ENCODE peak calls at places on chromosomes 13 and 19, in five cellular contexts. W is GM12865, B is SK-N-SH, Q is fibroblast of pulmonary artery, C is fibroblast of mammary gland. J is an unnamed sample.

GRCh38 chr13:31767175-31767900 is 28.0 kb downstream of the RXFP2 start:
- DNase-seq in Q (peak; percentile 88), W (no peak), C (peak; percentile 98), B (no peak), J (peak; percentile 39)

GRCh38 chr19:53294786-53295441 is 27.4 kb upstream of the VN1R4 start:
- DNase-seq in C (peak; percentile 19), Q (no peak), B (no peak), W (no peak), J (no peak)

GRCh38 chr19:14502334-14503092 is 6.6 kb upstream of the GIPC1 start:
- DNase-seq in C (no peak), Q (peak; percentile 43), B (no peak), W (no peak), J (peak; percentile 53)

GRCh38 chr19:12636631-12637030 is 25.9 kb downstream of the ZNF791 start:
- DNase-seq in C (no peak), W (no peak), Q (no peak), B (no peak), J (no peak)

GRCh38 chr19:15331419-15332310 is 674 bp downstream of the BRD4 start:
- DNase-seq in W (peak; percentile 67), B (peak; percentile 88), C (peak; percentile 39), Q (peak; percentile 54), J (peak; percentile 39)

GRCh38 chr13:44112700-44113329 is 233.1 kb downstream of the LACC1 start:
- DNase-seq in W (no peak), B (no peak), Q (no peak), C (no peak), J (no peak)

GRCh38 chr19:3225677-3226093 is 1.2 kb downstream of the CELF5 start:
- DNase-seq in B (peak; percentile 56), Q (no peak), W (no peak), C (no peak), J (no peak)

GRCh38 chr13:42155251-42155650 is 106.8 kb downstream of the DGKH start:
- DNase-seq in W (no peak), C (no peak), B (no peak), Q (no peak), J (no peak)

GRCh38 chr19:50568321-50569022 is at the start of gene LRRC4B:
- DNase-seq in B (peak; percentile 93), W (no peak), C (no peak), Q (peak; percentile 15), J (no peak)

GRCh38 chr13:27270594-27271520 is at the start of gene RASL11A:
- DNase-seq in Q (peak; percentile 88), B (peak; percentile 92), W (peak; percentile 80), C (peak; percentile 78), J (peak; percentile 94)

GRCh38 chr13:111198979-111199378 is 83.9 kb downstream of the ARHGEF7 start:
- DNase-seq in Q (no peak), C (no peak), W (no peak), B (no peak), J (no peak)

GRCh38 chr13:98653471-98653985 is 76.6 kb upstream of the STK24 start:
- DNase-seq in C (peak; percentile 73), B (peak; percentile 84), W (peak; percentile 83), Q (peak; percentile 79), J (peak; percentile 86)

GRCh38 chr13:110015253-110015652 is 228.9 kb upstream of the IRS2 start:
- DNase-seq in W (no peak), Q (peak; percentile 24), B (no peak), C (peak; percentile 63), J (peak; percentile 66)

GRCh38 chr19:11587973-11588631 is 9.2 kb upstream of the ZNF627 start:
- DNase-seq in Q (no peak), W (no peak), C (no peak), B (no peak), J (no peak)

GRCh38 chr13:109955598-109955997 is 169.2 kb upstream of the IRS2 start:
- DNase-seq in C (peak; percentile 28), Q (peak; percentile 65), B (no peak), W (no peak), J (peak; percentile 90)

GRCh38 chr13:112592647-112593046 is 4.7 kb upstream of the TUBGCP3 start:
- DNase-seq in C (no peak), W (no peak), Q (no peak), B (no peak), J (no peak)

GRCh38 chr19:49546825-49547565 is 19.2 kb downstream of the RCN3 start:
- DNase-seq in Q (peak; percentile 95), B (peak; percentile 83), W (peak; percentile 83), C (peak; percentile 93), J (peak; percentile 93)

GRCh38 chr19:32313866-32314265 is 31.5 kb upstream of the ZNF507 start:
- DNase-seq in Q (peak; percentile 4), B (no peak), C (no peak), W (no peak), J (no peak)

GRCh38 chr19:15072930-15073647 is 8.9 kb upstream of the OR1I1 start:
- DNase-seq in Q (no peak), B (no peak), W (no peak), C (no peak), J (no peak)

GRCh38 chr13:45464141-45464686 is 525 bp upstream of the COG3 start:
- DNase-seq in W (no peak), Q (no peak), B (no peak), C (no peak), J (no peak)
- TF ChIP-seq CTCF in W (peak; percentile 31), Q (peak; percentile 53), B (peak; percentile 45), C (no peak), J (no peak)

DNA sequence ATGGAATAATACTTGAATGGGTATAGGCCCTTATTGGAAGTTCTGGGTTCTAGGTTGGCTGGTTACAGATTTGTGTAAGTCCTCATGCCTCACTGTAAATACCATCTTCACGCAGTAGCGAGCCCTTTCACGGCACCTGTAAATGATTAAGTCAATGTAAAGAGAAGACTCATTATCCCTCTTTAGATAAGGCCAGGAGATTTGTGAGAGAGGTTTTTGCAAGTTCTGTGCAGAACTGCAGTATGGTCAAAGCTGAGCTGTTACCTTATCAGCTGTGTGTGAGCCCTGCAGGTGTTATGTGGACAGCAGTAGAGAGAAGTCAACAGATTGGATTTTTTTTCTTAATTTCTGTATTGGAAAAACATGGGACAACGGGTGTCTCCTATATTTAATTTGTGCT is 141.6 kb downstream of the SHISA2 start:
- DNase-seq in Q (no peak), C (no peak), B (no peak), W (no peak), J (no peak)
- H3K4me3 ChIP-seq in Q (no peak overlapping the region), C (no peak overlapping the region), B (no peak overlapping the region), W (no peak overlapping the region), J (no peak overlapping the region)

GRCh38 chr19:5536337-5536894 is 31.3 kb downstream of the TINCR start:
- DNase-seq in W (no peak), B (peak; percentile 83), Q (peak; percentile 23), C (peak; percentile 14), J (peak; percentile 58)

GRCh38 chr19:5537870-5538269 is 29.9 kb downstream of the TINCR start:
- DNase-seq in C (no peak), W (no peak), Q (no peak), B (no peak), J (no peak)

GRCh38 chr19:5533257-5533656 is 34.5 kb downstream of the TINCR start:
- DNase-seq in Q (no peak), W (no peak), B (no peak), C (no peak), J (no peak)

GRCh38 chr19:5530701-5531100 is 37.1 kb downstream of the TINCR start:
- DNase-seq in Q (no peak), B (no peak), C (no peak), W (no peak), J (no peak)

DNA sequence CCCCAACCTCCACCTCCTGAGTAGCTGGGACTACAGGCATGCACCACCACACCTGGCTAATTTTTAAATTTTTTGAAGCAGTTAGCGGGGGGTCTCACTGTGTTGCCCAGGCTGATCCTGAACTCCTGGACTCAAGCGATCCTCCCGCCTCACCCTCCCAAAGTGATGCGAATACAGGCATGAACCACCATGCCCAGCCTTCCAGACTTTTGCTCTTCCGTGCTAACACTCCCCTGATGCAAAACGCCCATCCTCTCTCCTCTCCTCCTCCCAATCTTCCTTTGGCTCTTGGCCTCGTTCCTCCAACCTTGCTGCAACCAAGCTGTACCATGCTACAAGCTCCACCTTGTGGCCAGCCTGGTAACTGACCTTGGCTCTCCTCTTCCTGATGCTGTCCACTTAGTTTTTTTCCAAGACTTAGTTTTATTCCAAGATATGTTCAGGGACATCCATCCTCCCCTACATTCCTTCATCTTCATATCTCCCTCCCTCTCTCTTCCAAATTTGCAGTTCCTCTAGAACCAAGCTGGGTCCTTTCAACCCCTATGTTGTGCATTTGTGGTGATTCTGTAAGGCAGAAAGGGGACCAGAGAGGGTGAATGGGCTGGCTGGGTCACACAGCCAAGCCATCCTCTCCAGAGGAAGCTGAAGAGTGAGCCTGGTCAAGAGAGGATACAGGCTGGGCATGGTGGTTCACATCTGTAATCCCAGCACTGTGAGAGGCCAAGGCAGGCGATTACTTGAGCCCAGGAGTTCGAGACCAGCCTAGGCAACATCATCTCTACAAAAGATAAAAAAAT is 32.8 kb downstream of the TINCR start:
- DNase-seq in C (peak; percentile 21), Q (no peak), B (peak; percentile 44), W (peak; percentile 5), J (peak; percentile 12)
- TF ChIP-seq CTCF in C (peak; percentile 47), Q (peak; percentile 46), B (peak; percentile 62), W (peak; percentile 31), J (peak; percentile 67)

GRCh38 chr13:28434934-28435333 is 60.0 kb downstream of the FLT1 start:
- DNase-seq in Q (no peak), C (no peak), B (no peak), W (no peak), J (no peak)

GRCh38 chr13:28429685-28430290 is 65.1 kb downstream of the FLT1 start:
- DNase-seq in B (no peak), C (no peak), W (peak; percentile 91), Q (peak; percentile 62), J (peak; percentile 61)

GRCh38 chr13:28425796-28426195 is 69.1 kb downstream of the FLT1 start:
- DNase-seq in B (no peak), W (no peak), C (no peak), Q (no peak), J (no peak)

DNA sequence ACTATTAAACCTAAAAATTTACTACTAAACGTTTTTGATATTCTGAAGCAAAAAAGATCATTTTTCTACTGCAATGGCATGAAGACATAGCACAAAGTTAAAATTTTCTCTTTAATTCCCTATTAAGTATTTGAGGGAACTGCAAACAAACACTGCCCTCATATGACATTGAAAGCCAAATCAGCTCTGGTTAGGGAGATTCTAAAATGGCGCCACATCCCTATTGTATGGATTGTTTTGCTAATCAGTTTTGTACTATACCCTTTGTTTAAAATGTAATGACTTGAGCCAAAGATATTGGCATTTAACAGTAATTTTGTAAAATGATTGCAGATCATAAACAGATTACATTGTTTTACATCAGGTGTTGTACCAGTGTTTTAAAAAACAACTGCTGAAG is 65.8 kb downstream of the FLT1 start:
- DNase-seq in Q (no peak), C (no peak), B (no peak), W (peak; percentile 18), J (no peak)
- H3K4me3 ChIP-seq in Q (no peak overlapping the region), C (no peak overlapping the region), B (no peak overlapping the region), W (peak overlapping the region; percentile 73), J (no peak overlapping the region)

GRCh38 chr19:40589723-40590429 is 11.3 kb upstream of the LTBP4 start:
- DNase-seq in B (no peak), Q (no peak), W (no peak), C (no peak), J (no peak)

GRCh38 chr19:40588110-40588854 is 11.6 kb downstream of the SHKBP1 start:
- DNase-seq in C (peak; percentile 50), W (no peak), Q (no peak), B (no peak), J (peak; percentile 42)

GRCh38 chr19:40590464-40591265 is 10.5 kb upstream of the LTBP4 start:
- DNase-seq in W (no peak), Q (no peak), C (no peak), B (no peak), J (no peak)

GRCh38 chr19:40586611-40587010 is 9.9 kb downstream of the SHKBP1 start:
- DNase-seq in Q (no peak), B (no peak), C (no peak), W (no peak), J (no peak)

GRCh38 chr19:40588926-40589569 is 12.1 kb upstream of the LTBP4 start:
- DNase-seq in B (no peak), W (no peak), Q (no peak), C (no peak), J (no peak)
- TF ChIP-seq CTCF in B (no peak), W (no peak), Q (no peak), C (no peak), J (no peak)